ENCODE peak calls at places on chromosomes 1 and 21, in ten cellular contexts. D, F, E, A, O, Z, X, B, H and V are unnamed samples.

GRCh38 chr1:19079983-19080472 is 123.6 kb upstream of the IFFO2 start:
- DNase-seq in O (no peak), H (no peak), F (no peak), B (no peak), Z (no peak), E (no peak), D (peak), X (no peak), A (no peak), V (no peak)

GRCh38 chr21:19475525-19475924 is 1071.9 kb upstream of the TMPRSS15 start:
- DNase-seq in E (no peak), A (no peak), B (no peak), X (no peak), D (no peak), Z (no peak), O (no peak), H (no peak), F (no peak), V (no peak)

GRCh38 chr1:218480137-218480536 is 135.0 kb downstream of the TGFB2 start:
- DNase-seq in B (no peak), X (no peak), H (no peak), O (no peak), D (peak), F (no peak), E (no peak), Z (no peak), A (no peak), V (no peak)

GRCh38 chr1:77371396-77371795 is 89.6 kb downstream of the AK5 start:
- DNase-seq in D (no peak), H (no peak), A (no peak), F (no peak), E (no peak), O (no peak), X (no peak), B (no peak), Z (no peak), V (no peak)

GRCh38 chr1:243230914-243231313 is 24.2 kb downstream of the CEP170 start:
- DNase-seq in H (no peak), X (no peak), F (no peak), O (peak), B (no peak), E (no peak), Z (no peak), D (peak), A (no peak), V (no peak)

GRCh38 chr21:34795152-34796141 is 126.7 kb downstream of the CLIC6 start:
- DNase-seq in F (no peak), H (no peak), Z (no peak), X (peak), A (no peak), E (no peak), O (no peak), B (peak), D (peak), V (no peak)

GRCh38 chr1:90850181-90850924 is 133.3 kb upstream of the BARHL2 start:
- DNase-seq in O (no peak), E (peak), F (no peak), D (no peak), X (peak), H (peak), A (no peak), B (no peak), Z (no peak), V (no peak)

GRCh38 chr1:51189421-51190073 is 46.5 kb upstream of the RNF11 start:
- DNase-seq in H (peak), F (peak), X (peak), E (peak), Z (peak), D (peak), O (peak), B (peak), A (peak), V (peak)

GRCh38 chr1:223802032-223802431 is 43.7 kb downstream of the TP53BP2 start:
- DNase-seq in H (no peak), Z (no peak), A (no peak), D (no peak), E (no peak), X (no peak), B (no peak), O (no peak), F (no peak), V (no peak)

GRCh38 chr1:26786437-26787380 is 1.0 kb upstream of the PIGV start:
- DNase-seq in Z (no peak), D (peak), F (no peak), A (no peak), E (no peak), H (peak), X (peak), B (peak), O (peak), V (no peak)

GRCh38 chr1:24481843-24482610 is 20.6 kb upstream of the RCAN3 start:
- DNase-seq in E (no peak), H (no peak), O (peak), B (no peak), D (no peak), A (no peak), F (peak), X (no peak), Z (no peak), V (no peak)

GRCh38 chr1:36612121-36612520 is 129.4 kb upstream of the CSF3R start:
- DNase-seq in E (no peak), H (no peak), A (no peak), B (no peak), D (no peak), X (no peak), Z (no peak), F (no peak), O (no peak), V (no peak)

GRCh38 chr1:226980565-226981385 is 40.7 kb downstream of the COQ8A start:
- DNase-seq in B (no peak), X (no peak), O (no peak), F (no peak), Z (no peak), E (no peak), A (no peak), D (no peak), H (no peak), V (no peak)

GRCh38 chr21:22083899-22084298 is 1085.7 kb downstream of the NCAM2 start:
- DNase-seq in D (no peak), H (no peak), X (no peak), F (no peak), O (peak), B (no peak), E (no peak), A (no peak), Z (no peak), V (no peak)

GRCh38 chr1:108810176-108810575 is 46.7 kb downstream of the AKNAD1 start:
- DNase-seq in H (no peak), F (no peak), E (no peak), D (no peak), A (no peak), Z (no peak), B (no peak), X (no peak), O (no peak), V (no peak)

GRCh38 chr1:163063131-163064059 is 5.8 kb upstream of the RGS4 start:
- DNase-seq in O (no peak), H (no peak), E (no peak), F (no peak), D (no peak), A (no peak), X (no peak), Z (no peak), B (no peak), V (no peak)

GRCh38 chr1:164472841-164473240 is 86.1 kb upstream of the PBX1 start:
- DNase-seq in Z (no peak), E (no peak), H (no peak), O (no peak), B (no peak), A (no peak), F (no peak), D (no peak), X (no peak), V (no peak)

GRCh38 chr21:26557106-26557505 is 16.0 kb downstream of the CYYR1 start:
- DNase-seq in F (no peak), H (no peak), D (no peak), Z (peak), X (no peak), O (no peak), E (no peak), A (no peak), B (no peak), V (no peak)

GRCh38 chr1:93588206-93588605 is 93.4 kb downstream of the BCAR3 start:
- DNase-seq in A (no peak), O (peak), E (no peak), D (no peak), Z (no peak), X (no peak), H (no peak), F (no peak), B (no peak), V (no peak)

GRCh38 chr1:186272486-186272885 is 102.6 kb downstream of the TPR start:
- DNase-seq in B (no peak), D (no peak), O (no peak), Z (no peak), A (no peak), E (no peak), X (no peak), F (no peak), H (no peak), V (no peak)

GRCh38 chr1:63714482-63714760 is 59.4 kb upstream of the ROR1 start:
- DNase-seq in A (no peak), O (no peak), F (no peak), Z (no peak), B (no peak), H (no peak), D (no peak), E (no peak), X (no peak), V (no peak)

GRCh38 chr1:101290119-101290921 is 53.5 kb downstream of the S1PR1 start:
- DNase-seq in A (no peak), X (no peak), F (no peak), O (no peak), H (no peak), D (no peak), E (no peak), B (no peak), Z (no peak), V (no peak)

GRCh38 chr1:82565146-82565545 is 764.4 kb downstream of the ADGRL2 start:
- DNase-seq in A (peak), D (peak), H (no peak), O (no peak), B (no peak), F (no peak), E (no peak), X (peak), Z (no peak), V (no peak)

GRCh38 chr1:241647658-241648057 is 4.4 kb upstream of the WDR64 start:
- DNase-seq in E (no peak), Z (no peak), O (peak), F (no peak), X (no peak), A (no peak), D (peak), H (no peak), B (no peak), V (no peak)

GRCh38 chr1:240844466-240844865 is 232.5 kb upstream of the GREM2 start:
- DNase-seq in D (no peak), O (no peak), B (no peak), Z (no peak), H (no peak), F (no peak), E (no peak), X (no peak), A (no peak), V (no peak)

GRCh38 chr1:114492978-114493377 is 18.0 kb downstream of the TRIM33 start:
- DNase-seq in Z (no peak), H (no peak), A (no peak), E (no peak), D (no peak), F (no peak), B (no peak), O (no peak), X (no peak), V (no peak)